ENCODE peak calls at places on chromosomes 4 and X, in seven cellular contexts. I is cerebellar cortex; S is T-helper 2 cell; F is activated T-cell treated with anti-CD3 and anti-CD28 coated beads, Interleukin-2, amount 50 U/mL, for 48 hours; M is caudate nucleus; Z is memory B cell; Q is GOT3. E is an unnamed sample.

GRCh38 chr4:61199869-61200194 is 294 bp upstream of the ADGRL3 start:
- DNase-seq in I (peak), Z (no peak), M (no peak), S (no peak), F (no peak), Q (no peak), E (peak)

GRCh38 chrX:54470054-54470760 is 25.8 kb downstream of the FGD1 start:
- DNase-seq in I (no peak), Z (no peak), F (no peak), Q (no peak), S (no peak), M (no peak), E (no peak)

GRCh38 chr4:121876976-121877773 is 6.9 kb upstream of the BBS7 start:
- DNase-seq in Z (no peak), I (no peak), F (no peak), S (no peak), M (no peak), Q (no peak), E (no peak)

GRCh38 chr4:107468812-107469211 is 251.2 kb downstream of the PAPSS1 start:
- DNase-seq in M (no peak), Z (no peak), I (no peak), Q (no peak), F (no peak), S (no peak), E (no peak)

GRCh38 chr4:155371432-155372043 is 5.2 kb downstream of the MAP9 start:
- DNase-seq in M (no peak), I (no peak), S (no peak), Q (no peak), F (no peak), Z (no peak), E (no peak)

GRCh38 chr4:11512861-11513260 is 84.2 kb upstream of the HS3ST1 start:
- DNase-seq in Q (no peak), M (no peak), S (no peak), F (no peak), I (no peak), Z (no peak), E (no peak)

GRCh38 chr4:8771666-8772065 is 100.0 kb downstream of the HMX1 start:
- DNase-seq in Z (no peak), I (no peak), S (no peak), M (no peak), Q (no peak), F (no peak), E (no peak)

GRCh38 chr4:5711479-5712184 is 631 bp downstream of the EVC start:
- DNase-seq in M (no peak), Z (no peak), I (no peak), S (no peak), Q (no peak), F (peak), E (no peak)

GRCh38 chr4:82678046-82678445 is 116.3 kb upstream of the TMEM150C start:
- DNase-seq in M (no peak), S (no peak), Z (no peak), Q (no peak), F (no peak), I (no peak), E (no peak)

GRCh38 chrX:68498044-68498507 is 775 bp upstream of the YIPF6 start:
- DNase-seq in I (no peak), S (no peak), Z (no peak), M (no peak), Q (no peak), F (no peak), E (no peak)

GRCh38 chr4:90660672-90661071 is 533.5 kb downstream of the CCSER1 start:
- DNase-seq in F (no peak), Q (no peak), S (no peak), I (no peak), M (no peak), Z (no peak), E (no peak)

GRCh38 chrX:52341493-52341892 is 27.3 kb upstream of the XAGE2 start:
- DNase-seq in Q (no peak), I (no peak), F (no peak), M (no peak), Z (no peak), S (no peak), E (no peak)

GRCh38 chr4:133156096-133156495 is 7.0 kb downstream of the PCDH10 start:
- DNase-seq in F (no peak), Q (no peak), S (no peak), I (peak), Z (no peak), M (peak), E (peak)

GRCh38 chr4:4689694-4690440 is 148.0 kb upstream of the STX18 start:
- DNase-seq in Z (no peak), Q (no peak), S (no peak), I (no peak), F (peak), M (no peak), E (no peak)

GRCh38 chrX:41245641-41246040 is 88.3 kb upstream of the DDX3X start:
- DNase-seq in Z (no peak), F (no peak), Q (no peak), I (no peak), M (no peak), S (no peak), E (no peak)

GRCh38 chr4:11418610-11419009 is 10.1 kb downstream of the HS3ST1 start:
- DNase-seq in M (no peak), I (peak), S (no peak), Q (no peak), F (peak), Z (no peak), E (peak)

GRCh38 chrX:109959356-109959871 is 43.5 kb upstream of the TMEM164 start:
- DNase-seq in F (no peak), Z (no peak), S (no peak), M (no peak), Q (no peak), I (no peak), E (no peak)

GRCh38 chrX:54042609-54043010 is 1.7 kb downstream of the PHF8 start:
- DNase-seq in I (peak), F (peak), M (no peak), Z (peak), S (peak), Q (peak), E (peak)

GRCh38 chr4:183635737-183636136 is 23.2 kb downstream of the RWDD4 start:
- DNase-seq in M (no peak), Z (no peak), Q (no peak), S (no peak), F (no peak), I (peak), E (peak)

E was measured in G401.